ENCODE peak calls at places on chromosomes 3 and 15, in six cellular contexts. One of them, this sample, is unnamed.

GRCh38 chr3:46442591-46443530 is 21.8 kb downstream of the LTF start:
- DNase-seq in A549: peak
- DNase-seq in ureter: no peak
- DNase-seq in SHP77: no peak
- DNase-seq in SW 1271: peak
- DNase-seq in epithelial cell of esophagus: no peak
- DNase-seq in this sample: peak

GRCh38 chr3:43001094-43001553 is 22.0 kb downstream of the GASK1A start:
- DNase-seq in A549: no peak
- DNase-seq in ureter: peak
- DNase-seq in SHP77: no peak
- DNase-seq in SW 1271: no peak
- DNase-seq in epithelial cell of esophagus: peak
- DNase-seq in this sample: peak

GRCh38 chr3:151911462-151911861 is 38.0 kb downstream of the SUCNR1 start:
- DNase-seq in A549: no peak
- DNase-seq in ureter: no peak
- DNase-seq in SHP77: no peak
- DNase-seq in SW 1271: no peak
- DNase-seq in epithelial cell of esophagus: no peak
- DNase-seq in this sample: no peak

GRCh38 chr15:57676578-57676977 is 29.9 kb upstream of the POLR2M start:
- DNase-seq in A549: no peak
- DNase-seq in ureter: no peak
- DNase-seq in SHP77: no peak
- DNase-seq in SW 1271: no peak
- DNase-seq in epithelial cell of esophagus: no peak
- DNase-seq in this sample: no peak

GRCh38 chr3:164732166-164732565 is 346.1 kb downstream of the SI start:
- DNase-seq in A549: no peak
- DNase-seq in ureter: no peak
- DNase-seq in SHP77: no peak
- DNase-seq in SW 1271: no peak
- DNase-seq in epithelial cell of esophagus: no peak
- DNase-seq in this sample: no peak

GRCh38 chr3:42683875-42684593 is 1.3 kb upstream of the KLHL40 start:
- DNase-seq in A549: peak
- DNase-seq in ureter: peak
- DNase-seq in SHP77: peak
- DNase-seq in SW 1271: peak
- DNase-seq in epithelial cell of esophagus: peak
- DNase-seq in this sample: no peak

GRCh38 chr3:114453296-114453888 is 159.6 kb downstream of the TIGIT start:
- DNase-seq in A549: no peak
- DNase-seq in ureter: no peak
- DNase-seq in SHP77: no peak
- DNase-seq in SW 1271: no peak
- DNase-seq in epithelial cell of esophagus: no peak
- DNase-seq in this sample: no peak

GRCh38 chr3:119219069-119219468 is 21.6 kb downstream of the B4GALT4 start:
- DNase-seq in A549: no peak
- DNase-seq in ureter: no peak
- DNase-seq in SHP77: no peak
- DNase-seq in SW 1271: no peak
- DNase-seq in epithelial cell of esophagus: no peak
- DNase-seq in this sample: no peak

GRCh38 chr3:129282727-129283327 is 4.2 kb downstream of the HMCES start:
- DNase-seq in A549: no peak
- DNase-seq in ureter: no peak
- DNase-seq in SHP77: no peak
- DNase-seq in SW 1271: no peak
- DNase-seq in epithelial cell of esophagus: peak
- DNase-seq in this sample: no peak

GRCh38 chr3:120908803-120909601 is 997 bp downstream of the STXBP5L start:
- DNase-seq in A549: no peak
- DNase-seq in ureter: peak
- DNase-seq in SHP77: no peak
- DNase-seq in SW 1271: no peak
- DNase-seq in epithelial cell of esophagus: no peak
- DNase-seq in this sample: peak

GRCh38 chr15:48865387-48866079 is 12.4 kb upstream of the EID1 start:
- DNase-seq in A549: no peak
- DNase-seq in ureter: no peak
- DNase-seq in SHP77: no peak
- DNase-seq in SW 1271: no peak
- DNase-seq in epithelial cell of esophagus: no peak
- DNase-seq in this sample: no peak